ENCODE peak calls at places on chromosomes 5 and 9, in six cellular contexts. C, A, O, K, N and S are unnamed samples. For H3K4me1, the result is how much of the 10 kb centered on the place peaks cover.

GRCh38 chr5:93791520-93791972 is 50.1 kb upstream of the POU5F2 start:
- DNase-seq in A (no peak), C (no peak), N (no peak), K (no peak), O (no peak), S (no peak)

GRCh38 chr5:43275391-43275790 is 37.8 kb downstream of the HMGCS1 start:
- DNase-seq in O (no peak), K (no peak), N (no peak), C (no peak), A (no peak), S (no peak)

GRCh38 chr9:78578016-78578555 is 281.2 kb downstream of the PSAT1 start:
- DNase-seq in C (no peak), O (no peak), N (no peak), K (no peak), A (no peak), S (no peak)

GRCh38 chr9:104969116-104969515 is 41.2 kb upstream of the ABCA1 start:
- DNase-seq in O (no peak), N (no peak), K (peak), C (no peak), A (no peak), S (no peak)

GRCh38 chr5:35133186-35133585 is 85.4 kb upstream of the AGXT2 start:
- DNase-seq in N (no peak), O (peak), A (no peak), K (no peak), C (no peak), S (no peak)

GRCh38 chr5:4994994-4995393 is 145.1 kb upstream of the ADAMTS16 start:
- DNase-seq in O (peak), C (no peak), A (no peak), K (peak), N (peak), S (no peak)

GRCh38 chr5:61534481-61535267 is 202.6 kb downstream of the ZSWIM6 start:
- DNase-seq in N (no peak), K (no peak), A (no peak), O (no peak), C (no peak), S (no peak)

GRCh38 chr9:129225815-129226214 is 47.8 kb upstream of the IER5L start:
- DNase-seq in A (peak), O (no peak), C (peak), K (peak), N (peak), S (peak)

GRCh38 chr9:91547076-91547475 is 123.4 kb upstream of the NFIL3 start:
- DNase-seq in N (no peak), A (no peak), O (no peak), K (peak), C (no peak), S (no peak)

GRCh38 chr5:9534881-9535517 is 10.9 kb downstream of the SEMA5A start:
- DNase-seq in C (no peak), A (no peak), N (peak), K (peak), O (no peak), S (no peak)

GRCh38 chr9:122835313-122835731 is 6.9 kb upstream of the PDCL start:
- DNase-seq in N (no peak), K (no peak), C (no peak), O (no peak), A (no peak), S (no peak)

GRCh38 chr5:107266100-107266499 is 404.6 kb downstream of the EFNA5 start:
- DNase-seq in C (no peak), O (no peak), K (no peak), N (no peak), A (no peak), S (no peak)

GRCh38 chr9:134659688-134660131 is 18.1 kb downstream of the COL5A1 start:
- DNase-seq in C (no peak), O (no peak), K (no peak), N (no peak), A (no peak), S (no peak)

GRCh38 chr9:32989651-32990050 is 11.8 kb downstream of the APTX start:
- DNase-seq in O (no peak), C (no peak), A (no peak), K (peak), N (no peak), S (no peak)

GRCh38 chr9:12956805-12957204 is 182.0 kb downstream of the LURAP1L start:
- DNase-seq in K (no peak), N (no peak), O (no peak), A (no peak), C (no peak), S (no peak)

GRCh38 chr5:179729727-179730126 is 2.9 kb upstream of the MAML1 start:
- DNase-seq in N (no peak), A (no peak), C (no peak), O (no peak), K (no peak), S (no peak)

GRCh38 chr5:68749648-68750047 is 344.2 kb upstream of the SLC30A5 start:
- DNase-seq in C (no peak), N (peak), K (no peak), A (no peak), O (peak), S (no peak)

GRCh38 chr5:148385094-148385493 is 1.3 kb downstream of the FBXO38 start:
- DNase-seq in A (no peak), N (no peak), O (no peak), C (no peak), K (no peak), S (no peak)

GRCh38 chr5:43038523-43038989 is 1.6 kb downstream of the ANXA2R start:
- DNase-seq in K (peak), N (no peak), O (peak), C (peak), A (no peak), S (no peak)

GRCh38 chr5:72474117-72474915 is 32.9 kb downstream of the ZNF366 start:
- DNase-seq in A (no peak), C (no peak), K (peak), N (no peak), O (no peak), S (no peak)

GRCh38 chr5:130923543-130924159 is 241.4 kb downstream of the HINT1 start:
- DNase-seq in A (no peak), C (no peak), N (no peak), K (peak), O (no peak), S (no peak)

GRCh38 chr9:82894961-82895902 is 167.7 kb downstream of the RASEF start:
- DNase-seq in C (peak), A (peak), N (no peak), K (no peak), O (no peak), S (no peak)

DNA sequence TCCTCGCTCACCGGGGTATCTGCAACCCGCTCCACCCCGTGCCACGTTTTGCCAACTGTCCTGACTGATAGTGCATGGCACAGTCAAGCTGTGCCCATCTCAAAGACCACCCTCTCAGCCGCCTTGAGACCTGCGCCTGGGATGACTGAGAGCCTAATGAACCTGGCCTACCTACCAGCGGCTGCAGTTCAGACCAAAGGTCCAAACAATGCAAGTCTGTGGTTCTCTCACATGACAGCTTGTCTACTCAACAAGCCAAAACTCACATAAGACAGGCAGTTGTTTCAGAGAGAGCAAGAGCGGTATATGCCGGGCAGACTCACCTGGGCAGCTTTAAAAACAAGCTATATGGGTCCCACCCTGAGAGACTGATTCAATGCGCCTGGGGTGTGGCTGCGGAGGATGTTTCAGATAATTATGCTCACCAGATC is 70.5 kb downstream of the EPB41L4B start:
- DNase-seq in K (no peak), O (peak), N (no peak), A (peak), C (peak), S (no peak)
- H3K4me1 ChIP-seq in K (under half), O (half or more), N (under half), A (under half), C (under half), S (under half)

DNA sequence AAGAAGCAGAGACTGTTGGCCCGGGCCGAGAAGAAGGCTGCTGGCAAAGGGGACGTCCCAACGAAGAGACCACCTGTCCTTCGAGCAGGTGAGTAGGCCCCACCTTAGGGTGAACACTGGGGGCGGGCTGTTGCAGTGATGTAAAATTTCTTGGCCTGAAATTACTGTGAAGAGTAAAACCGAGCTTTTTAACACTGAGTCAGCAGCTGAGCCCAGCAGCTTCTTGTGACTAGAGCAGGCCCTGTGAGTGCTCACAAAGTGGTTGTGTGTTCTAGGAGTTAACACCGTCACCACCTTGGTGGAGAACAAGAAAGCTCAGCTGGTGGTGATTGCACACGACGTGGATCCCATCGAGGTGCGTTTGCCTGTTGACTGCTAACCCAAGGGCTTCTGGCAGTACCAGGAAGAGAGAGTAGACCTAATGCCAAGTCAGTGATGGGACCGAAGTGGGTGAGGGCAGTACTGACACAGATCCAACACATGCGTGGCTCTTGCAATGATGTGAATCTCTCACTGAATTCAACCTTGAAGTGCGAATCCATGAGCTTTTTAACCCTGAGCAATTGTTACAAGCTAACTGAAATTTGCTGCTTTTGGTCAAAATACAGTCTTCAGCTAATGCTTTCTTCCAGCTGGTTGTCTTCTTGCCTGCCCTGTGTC is 2.1 kb downstream of the RPL7A start:
- DNase-seq in O (no peak), K (no peak), N (no peak), C (no peak), A (no peak), S (no peak)
- H3K4me3 ChIP-seq in O (peak), K (peak), N (no peak), C (no peak), A (no peak), S (no peak)

GRCh38 chr9:79615038-79615437 is 43.3 kb downstream of the TLE4 start:
- DNase-seq in O (no peak), A (no peak), N (no peak), K (no peak), C (no peak), S (no peak)

GRCh38 chr9:79611091-79611614 is 39.4 kb downstream of the TLE4 start:
- DNase-seq in A (no peak), C (no peak), N (peak), K (peak), O (peak), S (no peak)

GRCh38 chr9:79610019-79610760 is 38.4 kb downstream of the TLE4 start:
- DNase-seq in C (no peak), N (no peak), O (no peak), K (peak), A (no peak), S (no peak)

GRCh38 chr9:79616013-79616412 is 44.2 kb downstream of the TLE4 start:
- DNase-seq in K (peak), O (no peak), N (no peak), C (no peak), A (no peak), S (no peak)

DNA sequence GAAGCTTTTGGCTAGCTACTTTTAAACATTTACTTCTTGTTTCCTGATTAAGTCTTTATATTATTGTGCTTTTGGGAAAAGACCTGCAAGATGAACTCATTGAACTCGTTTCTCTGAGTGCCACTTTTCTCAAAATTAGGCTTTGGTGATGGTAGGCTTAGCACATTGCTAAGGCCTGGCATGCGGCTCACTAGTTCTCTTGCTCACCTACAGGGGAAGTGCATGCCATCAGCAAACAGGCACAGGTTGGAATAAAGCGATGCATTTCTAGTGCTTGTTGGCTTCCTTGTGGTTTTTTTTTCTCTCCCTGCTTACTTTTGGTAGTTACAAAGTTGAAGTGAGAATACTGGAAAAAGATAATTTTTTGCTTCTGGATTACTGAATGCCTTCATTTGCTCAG is 41.4 kb downstream of the TLE4 start:
- DNase-seq in K (no peak), O (no peak), C (no peak), N (no peak), A (no peak), S (no peak)
- TF ChIP-seq CTCF in K (no peak), O (no peak), C (no peak), N (no peak), A (no peak), S (no peak)

GRCh38 chr5:134410822-134411221 is 859 bp downstream of the CDKN2AIPNL start:
- DNase-seq in O (no peak), N (no peak), C (no peak), A (no peak), K (no peak), S (no peak)

GRCh38 chr5:134409321-134409720 is 2.4 kb downstream of the CDKN2AIPNL start:
- DNase-seq in O (no peak), C (no peak), N (peak), K (no peak), A (no peak), S (no peak)

GRCh38 chr5:134413046-134413445 is 1.4 kb upstream of the CDKN2AIPNL start:
- DNase-seq in C (no peak), K (no peak), O (no peak), N (no peak), A (no peak), S (no peak)

GRCh38 chr5:134411228-134411545 is 494 bp downstream of the CDKN2AIPNL start:
- DNase-seq in A (no peak), K (no peak), C (no peak), N (no peak), O (no peak), S (no peak)

GRCh38 chr5:134411546-134412266 is at the start of gene CDKN2AIPNL:
- DNase-seq in C (peak), A (peak), K (peak), O (peak), N (peak), S (peak)
- H3K4me1 ChIP-seq in C (under half), A (under half), K (under half), O (under half), N (under half), S (under half)

GRCh38 chr5:134053840-134054338 is 49.1 kb upstream of the VDAC1 start:
- DNase-seq in A (peak), N (peak), C (peak), O (peak), K (peak), S (no peak)
- H3K4me3 ChIP-seq in A (no peak), N (no peak), C (no peak), O (no peak), K (no peak), S (no peak)

GRCh38 chr5:163310992-163311391 is 126.4 kb upstream of the CCNG1 start:
- DNase-seq in N (no peak), O (no peak), C (no peak), K (no peak), A (no peak), S (no peak)

GRCh38 chr5:163305655-163306054 is 131.7 kb upstream of the CCNG1 start:
- DNase-seq in N (no peak), O (no peak), C (no peak), K (no peak), A (no peak), S (no peak)

GRCh38 chr5:163309850-163310365 is 127.5 kb upstream of the CCNG1 start:
- DNase-seq in A (no peak), N (no peak), C (no peak), O (no peak), K (no peak), S (no peak)

GRCh38 chr5:163306421-163306820 is 131.0 kb upstream of the CCNG1 start:
- DNase-seq in A (no peak), O (peak), C (no peak), N (peak), K (peak), S (no peak)
- TF ChIP-seq CTCF in A (peak), O (peak), C (no peak), N (peak), K (no peak), S (peak)

GRCh38 chr5:139306197-139306596 is 12.7 kb downstream of the MATR3 start:
- DNase-seq in C (no peak), K (no peak), O (no peak), A (no peak), N (no peak), S (no peak)
- H3K4me1 ChIP-seq in C (half or more), K (under half), O (under half), A (under half), N (under half), S (half or more)

GRCh38 chr5:16574789-16575785 is 41.7 kb downstream of the RETREG1 start:
- DNase-seq in N (peak), C (no peak), O (peak), K (peak), A (no peak), S (no peak)
- H3K4me3 ChIP-seq in N (no peak), C (no peak), O (peak), K (no peak), A (no peak), S (no peak)